ENCODE peak calls at places on chromosomes 5 and 9, in nine cellular contexts. One of them, this sample, is unnamed.
A peak's percentile ranks its signal among the peaks of the same experiment; 100 is the strongest.

GRCh38 chr5:147504001-147504400 is 5.9 kb downstream of the DPYSL3 start:
- ATAC-seq in HCT116: no peak
- ATAC-seq in heart left ventricle: peak; percentile 83
- ATAC-seq in mucosa of descending colon: no peak
- ATAC-seq in right lobe of liver: no peak
- ATAC-seq in activated CD8-positive, alpha-beta T cell treated with anti-CD3 and anti-CD28 coated beads for 36 hours: no peak
- ATAC-seq in pancreas: no peak
- ATAC-seq in IMR-90: no peak
- ATAC-seq in upper lobe of right lung: no peak
- ATAC-seq in this sample: peak; percentile 53

GRCh38 chr5:60366489-60366888 is 333.5 kb downstream of the DEPDC1B start:
- ATAC-seq in HCT116: no peak
- ATAC-seq in heart left ventricle: no peak
- ATAC-seq in mucosa of descending colon: no peak
- ATAC-seq in right lobe of liver: no peak
- ATAC-seq in activated CD8-positive, alpha-beta T cell treated with anti-CD3 and anti-CD28 coated beads for 36 hours: no peak
- ATAC-seq in pancreas: peak; percentile 25
- ATAC-seq in IMR-90: no peak
- ATAC-seq in upper lobe of right lung: no peak
- ATAC-seq in this sample: no peak

GRCh38 chr5:126354012-126354856 is 69.0 kb upstream of the GRAMD2B start:
- ATAC-seq in HCT116: peak; percentile 85
- ATAC-seq in heart left ventricle: peak; percentile 89
- ATAC-seq in mucosa of descending colon: peak; percentile 76
- ATAC-seq in right lobe of liver: peak; percentile 77
- ATAC-seq in activated CD8-positive, alpha-beta T cell treated with anti-CD3 and anti-CD28 coated beads for 36 hours: peak; percentile 75
- ATAC-seq in pancreas: peak; percentile 90
- ATAC-seq in IMR-90: peak; percentile 86
- ATAC-seq in upper lobe of right lung: peak; percentile 74
- ATAC-seq in this sample: peak; percentile 62

GRCh38 chr5:53110156-53110555 is 599 bp upstream of the MOCS2 start:
- ATAC-seq in HCT116: peak; percentile 16
- ATAC-seq in heart left ventricle: peak; percentile 1
- ATAC-seq in mucosa of descending colon: peak; percentile 18
- ATAC-seq in right lobe of liver: peak; percentile 1
- ATAC-seq in activated CD8-positive, alpha-beta T cell treated with anti-CD3 and anti-CD28 coated beads for 36 hours: no peak
- ATAC-seq in pancreas: peak; percentile 11
- ATAC-seq in IMR-90: peak; percentile 4
- ATAC-seq in upper lobe of right lung: no peak
- ATAC-seq in this sample: no peak

GRCh38 chr5:103693485-103693884 is 130.9 kb upstream of the NUDT12 start:
- ATAC-seq in HCT116: no peak
- ATAC-seq in heart left ventricle: no peak
- ATAC-seq in mucosa of descending colon: no peak
- ATAC-seq in right lobe of liver: no peak
- ATAC-seq in activated CD8-positive, alpha-beta T cell treated with anti-CD3 and anti-CD28 coated beads for 36 hours: no peak
- ATAC-seq in pancreas: no peak
- ATAC-seq in IMR-90: no peak
- ATAC-seq in upper lobe of right lung: no peak
- ATAC-seq in this sample: no peak

GRCh38 chr5:144886668-144887067 is 716.0 kb downstream of the KCTD16 start:
- ATAC-seq in HCT116: no peak
- ATAC-seq in heart left ventricle: no peak
- ATAC-seq in mucosa of descending colon: no peak
- ATAC-seq in right lobe of liver: no peak
- ATAC-seq in activated CD8-positive, alpha-beta T cell treated with anti-CD3 and anti-CD28 coated beads for 36 hours: no peak
- ATAC-seq in pancreas: no peak
- ATAC-seq in IMR-90: no peak
- ATAC-seq in upper lobe of right lung: no peak
- ATAC-seq in this sample: no peak

GRCh38 chr5:7884491-7885273 is 15.7 kb downstream of the MTRR start:
- ATAC-seq in HCT116: no peak
- ATAC-seq in heart left ventricle: peak; percentile 60
- ATAC-seq in mucosa of descending colon: no peak
- ATAC-seq in right lobe of liver: no peak
- ATAC-seq in activated CD8-positive, alpha-beta T cell treated with anti-CD3 and anti-CD28 coated beads for 36 hours: no peak
- ATAC-seq in pancreas: no peak
- ATAC-seq in IMR-90: peak; percentile 67
- ATAC-seq in upper lobe of right lung: peak; percentile 80
- ATAC-seq in this sample: no peak

GRCh38 chr9:126819482-126819881 is 14.6 kb downstream of the ZBTB43 start:
- ATAC-seq in HCT116: no peak
- ATAC-seq in heart left ventricle: no peak
- ATAC-seq in mucosa of descending colon: no peak
- ATAC-seq in right lobe of liver: no peak
- ATAC-seq in activated CD8-positive, alpha-beta T cell treated with anti-CD3 and anti-CD28 coated beads for 36 hours: peak; percentile 77
- ATAC-seq in pancreas: no peak
- ATAC-seq in IMR-90: no peak
- ATAC-seq in upper lobe of right lung: no peak
- ATAC-seq in this sample: no peak

GRCh38 chr5:15560421-15560820 is 60.4 kb downstream of the FBXL7 start:
- ATAC-seq in HCT116: no peak
- ATAC-seq in heart left ventricle: no peak
- ATAC-seq in mucosa of descending colon: no peak
- ATAC-seq in right lobe of liver: no peak
- ATAC-seq in activated CD8-positive, alpha-beta T cell treated with anti-CD3 and anti-CD28 coated beads for 36 hours: no peak
- ATAC-seq in pancreas: no peak
- ATAC-seq in IMR-90: no peak
- ATAC-seq in upper lobe of right lung: no peak
- ATAC-seq in this sample: no peak

GRCh38 chr5:82257729-82258128 is 20.4 kb downstream of the RPS23 start:
- ATAC-seq in HCT116: no peak
- ATAC-seq in heart left ventricle: no peak
- ATAC-seq in mucosa of descending colon: no peak
- ATAC-seq in right lobe of liver: no peak
- ATAC-seq in activated CD8-positive, alpha-beta T cell treated with anti-CD3 and anti-CD28 coated beads for 36 hours: no peak
- ATAC-seq in pancreas: no peak
- ATAC-seq in IMR-90: no peak
- ATAC-seq in upper lobe of right lung: no peak
- ATAC-seq in this sample: no peak

GRCh38 chr5:175821790-175822211 is 49.6 kb upstream of the CPLX2 start:
- ATAC-seq in HCT116: peak; percentile 85
- ATAC-seq in heart left ventricle: no peak
- ATAC-seq in mucosa of descending colon: no peak
- ATAC-seq in right lobe of liver: no peak
- ATAC-seq in activated CD8-positive, alpha-beta T cell treated with anti-CD3 and anti-CD28 coated beads for 36 hours: peak; percentile 88
- ATAC-seq in pancreas: no peak
- ATAC-seq in IMR-90: no peak
- ATAC-seq in upper lobe of right lung: no peak
- ATAC-seq in this sample: no peak

GRCh38 chr5:118326496-118327045 is 661.8 kb downstream of the DTWD2 start:
- ATAC-seq in HCT116: no peak
- ATAC-seq in heart left ventricle: no peak
- ATAC-seq in mucosa of descending colon: no peak
- ATAC-seq in right lobe of liver: no peak
- ATAC-seq in activated CD8-positive, alpha-beta T cell treated with anti-CD3 and anti-CD28 coated beads for 36 hours: no peak
- ATAC-seq in pancreas: peak; percentile 42
- ATAC-seq in IMR-90: peak; percentile 51
- ATAC-seq in upper lobe of right lung: peak; percentile 87
- ATAC-seq in this sample: no peak

GRCh38 chr9:133112361-133113026 is 8.5 kb downstream of the RALGDS start:
- ATAC-seq in HCT116: no peak
- ATAC-seq in heart left ventricle: no peak
- ATAC-seq in mucosa of descending colon: peak; percentile 19
- ATAC-seq in right lobe of liver: peak; percentile 5
- ATAC-seq in activated CD8-positive, alpha-beta T cell treated with anti-CD3 and anti-CD28 coated beads for 36 hours: no peak
- ATAC-seq in pancreas: peak; percentile 31
- ATAC-seq in IMR-90: no peak
- ATAC-seq in upper lobe of right lung: peak; percentile 70
- ATAC-seq in this sample: peak; percentile 35

GRCh38 chr9:111598730-111599091 is 736 bp downstream of the PTGR1 start:
- ATAC-seq in HCT116: peak; percentile 14
- ATAC-seq in heart left ventricle: peak; percentile 56
- ATAC-seq in mucosa of descending colon: peak; percentile 58
- ATAC-seq in right lobe of liver: peak; percentile 24
- ATAC-seq in activated CD8-positive, alpha-beta T cell treated with anti-CD3 and anti-CD28 coated beads for 36 hours: peak; percentile 25
- ATAC-seq in pancreas: peak; percentile 48
- ATAC-seq in IMR-90: peak; percentile 31
- ATAC-seq in upper lobe of right lung: peak; percentile 45
- ATAC-seq in this sample: peak; percentile 79

GRCh38 chr9:127496974-127497373 is 45.7 kb downstream of the LRSAM1 start:
- ATAC-seq in HCT116: no peak
- ATAC-seq in heart left ventricle: no peak
- ATAC-seq in mucosa of descending colon: no peak
- ATAC-seq in right lobe of liver: no peak
- ATAC-seq in activated CD8-positive, alpha-beta T cell treated with anti-CD3 and anti-CD28 coated beads for 36 hours: no peak
- ATAC-seq in pancreas: no peak
- ATAC-seq in IMR-90: no peak
- ATAC-seq in upper lobe of right lung: no peak
- ATAC-seq in this sample: no peak

GRCh38 chr5:95883185-95884020 is 60.9 kb upstream of the GLRX start:
- ATAC-seq in HCT116: no peak
- ATAC-seq in heart left ventricle: peak; percentile 9
- ATAC-seq in mucosa of descending colon: no peak
- ATAC-seq in right lobe of liver: peak; percentile 3
- ATAC-seq in activated CD8-positive, alpha-beta T cell treated with anti-CD3 and anti-CD28 coated beads for 36 hours: no peak
- ATAC-seq in pancreas: no peak
- ATAC-seq in IMR-90: no peak
- ATAC-seq in upper lobe of right lung: peak; percentile 18
- ATAC-seq in this sample: no peak

GRCh38 chr9:33306037-33306436 is 15.7 kb downstream of the NFX1 start:
- ATAC-seq in HCT116: no peak
- ATAC-seq in heart left ventricle: peak; percentile 84
- ATAC-seq in mucosa of descending colon: no peak
- ATAC-seq in right lobe of liver: peak; percentile 77
- ATAC-seq in activated CD8-positive, alpha-beta T cell treated with anti-CD3 and anti-CD28 coated beads for 36 hours: peak; percentile 92
- ATAC-seq in pancreas: no peak
- ATAC-seq in IMR-90: no peak
- ATAC-seq in upper lobe of right lung: no peak
- ATAC-seq in this sample: no peak

GRCh38 chr9:20396509-20396908 is 225.8 kb downstream of the MLLT3 start:
- ATAC-seq in HCT116: no peak
- ATAC-seq in heart left ventricle: no peak
- ATAC-seq in mucosa of descending colon: no peak
- ATAC-seq in right lobe of liver: no peak
- ATAC-seq in activated CD8-positive, alpha-beta T cell treated with anti-CD3 and anti-CD28 coated beads for 36 hours: peak; percentile 37
- ATAC-seq in pancreas: no peak
- ATAC-seq in IMR-90: no peak
- ATAC-seq in upper lobe of right lung: no peak
- ATAC-seq in this sample: no peak

GRCh38 chr5:168430303-168430702 is 56.0 kb upstream of the RARS1 start:
- ATAC-seq in HCT116: no peak
- ATAC-seq in heart left ventricle: no peak
- ATAC-seq in mucosa of descending colon: peak; percentile 93
- ATAC-seq in right lobe of liver: no peak
- ATAC-seq in activated CD8-positive, alpha-beta T cell treated with anti-CD3 and anti-CD28 coated beads for 36 hours: no peak
- ATAC-seq in pancreas: no peak
- ATAC-seq in IMR-90: no peak
- ATAC-seq in upper lobe of right lung: peak; percentile 68
- ATAC-seq in this sample: no peak
- TF ChIP-seq CTCF in HCT116: no peak
- TF ChIP-seq CTCF in heart left ventricle: no peak
- TF ChIP-seq CTCF in mucosa of descending colon: no peak
- TF ChIP-seq CTCF in right lobe of liver: no peak
- TF ChIP-seq CTCF in activated CD8-positive, alpha-beta T cell treated with anti-CD3 and anti-CD28 coated beads for 36 hours: no peak
- TF ChIP-seq CTCF in pancreas: no peak
- TF ChIP-seq CTCF in IMR-90: no peak
- TF ChIP-seq CTCF in upper lobe of right lung: no peak
- TF ChIP-seq CTCF in this sample: no peak

DNA sequence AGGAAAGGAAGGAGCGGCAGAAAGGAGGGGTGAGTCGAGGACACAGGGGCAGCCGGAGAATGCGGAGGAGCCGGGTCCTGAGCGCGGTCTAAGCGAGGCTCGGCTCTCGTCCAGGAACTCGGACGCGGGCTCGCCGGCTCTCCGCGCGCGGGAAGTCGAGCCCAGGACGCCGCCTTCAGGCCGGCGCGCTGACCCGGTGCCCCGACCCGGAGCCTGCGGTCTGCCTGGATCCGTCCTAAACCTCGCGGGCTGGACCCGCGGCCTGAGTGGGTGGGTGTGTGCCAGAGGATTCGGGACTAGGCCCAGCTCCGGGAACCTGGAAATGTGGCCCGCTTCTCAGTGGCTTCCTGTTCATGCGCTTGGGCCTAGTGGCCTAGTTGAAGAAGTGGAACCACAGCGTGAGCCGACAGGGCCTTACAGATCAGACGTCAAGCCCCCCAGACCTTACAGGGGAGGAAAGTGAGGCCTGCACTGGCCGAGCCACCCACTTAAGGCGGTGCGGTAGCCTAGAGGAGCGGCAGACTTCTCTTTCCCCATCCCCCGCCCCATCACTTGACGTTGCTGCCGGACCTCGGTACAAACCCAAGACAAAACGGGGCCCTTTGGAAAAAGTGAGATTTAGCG is 1.2 kb downstream of the CDKN2B-AS1 start:
- ATAC-seq in HCT116: peak; percentile 34
- ATAC-seq in heart left ventricle: peak; percentile 70
- ATAC-seq in mucosa of descending colon: peak; percentile 64
- ATAC-seq in right lobe of liver: peak; percentile 72
- ATAC-seq in activated CD8-positive, alpha-beta T cell treated with anti-CD3 and anti-CD28 coated beads for 36 hours: peak; percentile 15
- ATAC-seq in pancreas: peak; percentile 74
- ATAC-seq in IMR-90: peak; percentile 35
- ATAC-seq in upper lobe of right lung: peak; percentile 72
- ATAC-seq in this sample: peak; percentile 46
- TF ChIP-seq CTCF in HCT116: peak; percentile 22
- TF ChIP-seq CTCF in heart left ventricle: peak; percentile 21
- TF ChIP-seq CTCF in mucosa of descending colon: no peak
- TF ChIP-seq CTCF in right lobe of liver: peak; percentile 25
- TF ChIP-seq CTCF in activated CD8-positive, alpha-beta T cell treated with anti-CD3 and anti-CD28 coated beads for 36 hours: no peak
- TF ChIP-seq CTCF in pancreas: no peak
- TF ChIP-seq CTCF in IMR-90: peak; percentile 19
- TF ChIP-seq CTCF in upper lobe of right lung: peak; percentile 20
- TF ChIP-seq CTCF in this sample: no peak

DNA sequence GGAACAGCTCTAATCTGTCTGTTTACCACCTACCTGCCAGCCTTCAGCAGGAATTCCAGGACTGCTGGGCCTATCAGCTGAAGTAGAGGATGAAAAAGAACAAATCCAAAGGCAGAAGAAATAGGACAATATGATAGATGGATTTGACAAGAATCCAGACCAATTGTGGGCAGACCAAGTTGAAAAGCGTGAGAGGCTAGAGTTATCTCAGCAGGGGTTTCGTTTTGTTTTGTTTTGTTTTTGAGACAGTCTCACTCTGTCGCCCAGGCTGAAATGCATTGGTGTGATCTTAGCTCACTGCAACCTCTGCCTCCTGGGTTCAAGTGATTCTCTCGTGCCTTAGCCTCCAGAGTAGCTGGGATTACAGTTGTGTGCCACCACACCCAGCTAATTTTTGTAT is 113.2 kb downstream of the PALM2AKAP2 start:
- ATAC-seq in HCT116: no peak
- ATAC-seq in heart left ventricle: no peak
- ATAC-seq in mucosa of descending colon: no peak
- ATAC-seq in right lobe of liver: no peak
- ATAC-seq in activated CD8-positive, alpha-beta T cell treated with anti-CD3 and anti-CD28 coated beads for 36 hours: no peak
- ATAC-seq in pancreas: no peak
- ATAC-seq in IMR-90: no peak
- ATAC-seq in upper lobe of right lung: no peak
- ATAC-seq in this sample: no peak
- TF ChIP-seq CTCF in HCT116: no peak
- TF ChIP-seq CTCF in heart left ventricle: no peak
- TF ChIP-seq CTCF in mucosa of descending colon: no peak
- TF ChIP-seq CTCF in right lobe of liver: no peak
- TF ChIP-seq CTCF in activated CD8-positive, alpha-beta T cell treated with anti-CD3 and anti-CD28 coated beads for 36 hours: no peak
- TF ChIP-seq CTCF in pancreas: no peak
- TF ChIP-seq CTCF in IMR-90: no peak
- TF ChIP-seq CTCF in upper lobe of right lung: no peak
- TF ChIP-seq CTCF in this sample: no peak

DNA sequence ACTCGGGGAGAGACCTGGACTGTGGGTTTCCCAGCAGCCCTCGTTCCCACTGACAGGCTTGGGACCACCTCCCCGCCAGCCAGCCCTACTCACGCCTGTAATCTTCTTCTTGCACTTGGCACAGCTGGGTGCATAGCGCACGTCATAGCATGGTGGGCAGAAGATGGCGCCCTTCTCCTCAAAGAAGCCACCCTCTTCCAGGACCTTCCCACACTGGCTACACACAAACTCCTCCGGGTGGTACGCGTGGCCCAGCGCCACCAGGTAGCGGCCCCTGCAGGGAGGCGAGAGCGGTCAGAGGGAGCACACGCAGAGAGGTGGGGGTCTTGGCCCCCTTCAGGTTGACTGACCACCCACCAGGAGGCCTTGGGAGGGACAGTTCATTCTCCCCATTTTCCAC is 9.4 kb downstream of the PDLIM7 start:
- ATAC-seq in HCT116: no peak
- ATAC-seq in heart left ventricle: no peak
- ATAC-seq in mucosa of descending colon: no peak
- ATAC-seq in right lobe of liver: no peak
- ATAC-seq in activated CD8-positive, alpha-beta T cell treated with anti-CD3 and anti-CD28 coated beads for 36 hours: no peak
- ATAC-seq in pancreas: peak; percentile 22
- ATAC-seq in IMR-90: no peak
- ATAC-seq in upper lobe of right lung: no peak
- ATAC-seq in this sample: no peak
- TF ChIP-seq CTCF in HCT116: no peak
- TF ChIP-seq CTCF in heart left ventricle: no peak
- TF ChIP-seq CTCF in mucosa of descending colon: no peak
- TF ChIP-seq CTCF in right lobe of liver: no peak
- TF ChIP-seq CTCF in activated CD8-positive, alpha-beta T cell treated with anti-CD3 and anti-CD28 coated beads for 36 hours: no peak
- TF ChIP-seq CTCF in pancreas: no peak
- TF ChIP-seq CTCF in IMR-90: no peak
- TF ChIP-seq CTCF in upper lobe of right lung: no peak
- TF ChIP-seq CTCF in this sample: no peak

This sample was measured in gastroesophageal sphincter.